ENCODE peak calls at places on chromosomes 5 and 9, in ten cellular contexts. R is heart left ventricle; I is neuronal stem cell; L is naive thymus-derived CD4-positive, alpha-beta T cell; S is cardiac fibroblast; D is A549; O is mammary epithelial cell; W is WERI-Rb-1; K is pancreas; U is neural progenitor cell. F is an unnamed sample.

GRCh38 chr5:33440482-33441240 is at the start of gene TARS1:
- DNase-seq in R (peak), I (peak), L (peak), S (peak), D (peak), O (peak), W (peak), K (peak), U (peak), F (peak)

GRCh38 chr9:91710148-91710547 is 239.9 kb downstream of the ROR2 start:
- DNase-seq in R (no peak), I (no peak), L (no peak), S (no peak), D (no peak), O (no peak), W (no peak), K (no peak), U (no peak), F (no peak)

GRCh38 chr5:170571331-170571731 is 67.5 kb downstream of the KCNIP1 start:
- DNase-seq in R (no peak), I (no peak), L (no peak), S (peak), D (peak), O (no peak), W (no peak), K (no peak), U (no peak), F (no peak)

GRCh38 chr9:99922711-99923030 is 16.2 kb downstream of the STX17 start:
- DNase-seq in R (no peak), I (no peak), L (no peak), S (no peak), D (no peak), O (no peak), W (no peak), K (no peak), U (no peak), F (no peak)

GRCh38 chr9:15485836-15486678 is 24.7 kb downstream of the PSIP1 start:
- DNase-seq in R (no peak), I (no peak), L (peak), S (peak), D (peak), O (peak), W (no peak), K (no peak), U (peak), F (no peak)

GRCh38 chr9:107905313-107906027 is 415.9 kb upstream of the KLF4 start:
- DNase-seq in R (peak), I (no peak), L (no peak), S (no peak), D (no peak), O (no peak), W (no peak), K (no peak), U (no peak), F (no peak)

GRCh38 chr5:176371621-176372539 is 6.6 kb downstream of the ARL10 start:
- DNase-seq in R (no peak), I (no peak), L (no peak), S (peak), D (no peak), O (peak), W (no peak), K (no peak), U (no peak), F (peak)

GRCh38 chr9:33718987-33719386 is 76.4 kb upstream of the PRSS3 start:
- DNase-seq in R (peak), I (no peak), L (no peak), S (peak), D (no peak), O (no peak), W (no peak), K (no peak), U (no peak), F (no peak)

GRCh38 chr5:173572431-173573125 is 43.9 kb downstream of the BOD1 start:
- DNase-seq in R (no peak), I (no peak), L (no peak), S (no peak), D (no peak), O (no peak), W (no peak), K (no peak), U (no peak), F (no peak)

GRCh38 chr9:134099123-134099761 is 31.4 kb upstream of the BRD3 start:
- DNase-seq in R (no peak), I (no peak), L (peak), S (peak), D (peak), O (peak), W (peak), K (peak), U (peak), F (peak)

GRCh38 chr5:30574761-30575160 is 618.7 kb upstream of the CDH6 start:
- DNase-seq in R (no peak), I (no peak), L (no peak), S (peak), D (no peak), O (no peak), W (no peak), K (no peak), U (no peak), F (no peak)

GRCh38 chr9:115109486-115109885 is 8.5 kb downstream of the TNC start:
- DNase-seq in R (no peak), I (no peak), L (no peak), S (peak), D (peak), O (peak), W (no peak), K (no peak), U (no peak), F (no peak)

GRCh38 chr5:111043712-111044506 is 27.6 kb upstream of the TSLP start:
- DNase-seq in R (no peak), I (no peak), L (no peak), S (peak), D (no peak), O (peak), W (no peak), K (no peak), U (peak), F (peak)

GRCh38 chr9:12708562-12709298 is 15.5 kb downstream of the TYRP1 start:
- DNase-seq in R (no peak), I (no peak), L (no peak), S (peak), D (peak), O (peak), W (no peak), K (no peak), U (no peak), F (no peak)

GRCh38 chr5:115068239-115069086 is 101.2 kb downstream of the TRIM36 start:
- DNase-seq in R (no peak), I (no peak), L (no peak), S (peak), D (peak), O (peak), W (no peak), K (peak), U (no peak), F (no peak)

GRCh38 chr5:82068723-82069122 is 96.9 kb downstream of the ATG10 start:
- DNase-seq in R (no peak), I (no peak), L (no peak), S (peak), D (no peak), O (no peak), W (no peak), K (no peak), U (no peak), F (no peak)

GRCh38 chr5:90294604-90295003 is 115.0 kb downstream of the CETN3 start:
- DNase-seq in R (no peak), I (no peak), L (no peak), S (peak), D (no peak), O (no peak), W (no peak), K (no peak), U (no peak), F (peak)

GRCh38 chr5:124264499-124264898 is 481.9 kb downstream of the ZNF608 start:
- DNase-seq in R (no peak), I (no peak), L (no peak), S (no peak), D (no peak), O (peak), W (no peak), K (no peak), U (peak), F (no peak)

GRCh38 chr9:72577212-72577753 is 55.9 kb downstream of the TMC1 start:
- DNase-seq in R (peak), I (no peak), L (no peak), S (peak), D (peak), O (peak), W (no peak), K (no peak), U (no peak), F (no peak)

GRCh38 chr9:37559855-37560592 is 16.2 kb downstream of the FBXO10 start:
- DNase-seq in R (no peak), I (no peak), L (no peak), S (no peak), D (no peak), O (no peak), W (no peak), K (no peak), U (no peak), F (no peak)

GRCh38 chr5:17252543-17252942 is 35.1 kb downstream of the BASP1 start:
- DNase-seq in R (no peak), I (no peak), L (no peak), S (peak), D (no peak), O (peak), W (no peak), K (no peak), U (no peak), F (no peak)

GRCh38 chr5:129904667-129905466 is 602 bp downstream of the CHSY3 start:
- DNase-seq in R (peak), I (peak), L (no peak), S (peak), D (peak), O (peak), W (peak), K (peak), U (peak), F (peak)

GRCh38 chr5:51227963-51228515 is 155.2 kb upstream of the ISL1 start:
- DNase-seq in R (no peak), I (no peak), L (no peak), S (no peak), D (no peak), O (no peak), W (no peak), K (no peak), U (peak), F (no peak)

GRCh38 chr5:62509823-62510222 is 68.8 kb upstream of the LRRC70 start:
- DNase-seq in R (no peak), I (no peak), L (no peak), S (no peak), D (no peak), O (no peak), W (no peak), K (no peak), U (no peak), F (no peak)

GRCh38 chr9:25935188-25935587 is 256.9 kb upstream of the TUSC1 start:
- DNase-seq in R (no peak), I (no peak), L (no peak), S (peak), D (no peak), O (no peak), W (no peak), K (no peak), U (no peak), F (no peak)

GRCh38 chr9:108831496-108832178 is 24.1 kb downstream of the ACTL7B start:
- DNase-seq in R (no peak), I (no peak), L (no peak), S (no peak), D (no peak), O (peak), W (no peak), K (no peak), U (no peak), F (no peak)

GRCh38 chr5:174725991-174726601 is 1.7 kb downstream of the MSX2 start:
- DNase-seq in R (no peak), I (no peak), L (no peak), S (no peak), D (no peak), O (no peak), W (no peak), K (no peak), U (peak), F (no peak)

GRCh38 chr5:167579701-167580045 is 711.8 kb upstream of the WWC1 start:
- DNase-seq in R (no peak), I (no peak), L (no peak), S (no peak), D (no peak), O (no peak), W (no peak), K (no peak), U (no peak), F (no peak)

GRCh38 chr9:75904364-75904763 is 13.9 kb downstream of the PCSK5 start:
- DNase-seq in R (no peak), I (no peak), L (no peak), S (no peak), D (no peak), O (no peak), W (no peak), K (no peak), U (no peak), F (no peak)

GRCh38 chr9:16672501-16672900 is 198.0 kb downstream of the BNC2 start:
- DNase-seq in R (no peak), I (no peak), L (no peak), S (no peak), D (no peak), O (no peak), W (no peak), K (no peak), U (no peak), F (no peak)

GRCh38 chr5:89728750-89729149 is 680.8 kb downstream of the CETN3 start:
- DNase-seq in R (peak), I (no peak), L (no peak), S (peak), D (no peak), O (no peak), W (no peak), K (peak), U (no peak), F (no peak)

GRCh38 chr9:8268881-8269280 is 469.3 kb upstream of the DMAC1 start:
- DNase-seq in R (no peak), I (no peak), L (no peak), S (no peak), D (no peak), O (no peak), W (no peak), K (peak), U (no peak), F (no peak)

GRCh38 chr9:32378496-32378895 is 5.9 kb upstream of the ACO1 start:
- DNase-seq in R (no peak), I (peak), L (peak), S (peak), D (peak), O (peak), W (peak), K (peak), U (peak), F (peak)

GRCh38 chr5:20833081-20833627 is 845.2 kb upstream of the CDH18 start:
- DNase-seq in R (no peak), I (no peak), L (no peak), S (peak), D (no peak), O (no peak), W (no peak), K (no peak), U (no peak), F (peak)

GRCh38 chr5:20832204-20833080 is 844.4 kb upstream of the CDH18 start:
- DNase-seq in R (no peak), I (no peak), L (no peak), S (peak), D (no peak), O (no peak), W (no peak), K (no peak), U (no peak), F (no peak)
- H3K4me3 ChIP-seq in R (no peak), I (no peak), L (no peak), S (no peak), D (no peak), O (no peak), W (no peak), K (no peak), U (no peak), F (no peak)

GRCh38 chr9:69637801-69638200 is 34.4 kb downstream of the APBA1 start:
- DNase-seq in R (no peak), I (no peak), L (no peak), S (peak), D (no peak), O (peak), W (no peak), K (no peak), U (no peak), F (no peak)
- H3K4me3 ChIP-seq in R (no peak), I (no peak), L (no peak), S (no peak), D (no peak), O (no peak), W (no peak), K (no peak), U (no peak), F (no peak)

DNA sequence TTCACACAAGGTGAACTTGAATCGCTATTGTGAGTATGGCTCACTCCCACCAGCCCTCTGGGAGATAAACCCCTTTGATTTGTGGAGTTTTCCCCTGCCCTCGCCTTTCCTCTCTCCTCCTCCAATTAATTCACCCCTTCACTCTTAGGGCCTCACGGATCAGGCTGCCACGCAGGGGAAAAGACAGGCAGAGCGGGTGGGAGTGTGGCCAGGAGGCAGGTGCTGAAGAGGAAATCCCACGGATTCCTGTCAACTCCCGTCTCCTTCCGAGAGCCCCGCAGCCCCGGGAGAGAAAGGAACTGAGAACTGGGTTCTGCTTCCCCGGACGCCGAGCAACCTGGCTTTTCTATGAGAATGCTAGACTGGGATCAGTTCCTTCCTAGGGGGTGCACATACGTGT is 314.6 kb upstream of the TLE4 start:
- DNase-seq in R (no peak), I (no peak), L (no peak), S (no peak), D (no peak), O (no peak), W (peak), K (no peak), U (peak), F (no peak)
- H3K4me3 ChIP-seq in R (no peak), I (no peak), L (no peak), S (no peak), D (no peak), O (no peak), W (peak), K (no peak), U (no peak), F (no peak)

DNA sequence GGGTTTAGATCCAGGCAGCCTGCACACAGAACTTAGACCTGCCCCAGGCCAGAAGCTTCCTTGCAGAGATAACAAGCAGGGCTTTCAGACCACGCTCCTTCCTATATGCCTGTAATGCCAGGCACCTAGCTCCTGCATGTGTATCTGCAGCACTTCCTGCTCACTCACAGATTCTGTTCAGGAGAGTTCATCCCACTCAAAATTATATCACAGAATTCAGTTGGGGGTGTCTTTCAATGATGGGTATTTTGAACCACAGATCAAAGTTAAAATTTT is 105.8 kb downstream of the SGCD start:
- DNase-seq in R (no peak), I (no peak), L (no peak), S (no peak), D (no peak), O (no peak), W (no peak), K (no peak), U (no peak), F (no peak)
- H3K4me3 ChIP-seq in R (no peak), I (no peak), L (no peak), S (no peak), D (no peak), O (no peak), W (no peak), K (no peak), U (no peak), F (no peak)

GRCh38 chr9:113990975-113991471 is 87.1 kb downstream of the AMBP start:
- DNase-seq in R (no peak), I (no peak), L (no peak), S (no peak), D (no peak), O (no peak), W (no peak), K (no peak), U (no peak), F (no peak)
- H3K4me3 ChIP-seq in R (no peak), I (no peak), L (no peak), S (no peak), D (no peak), O (no peak), W (no peak), K (no peak), U (no peak), F (no peak)

GRCh38 chr5:119270955-119271757 is 84.7 kb upstream of the TNFAIP8 start:
- DNase-seq in R (no peak), I (no peak), L (no peak), S (no peak), D (no peak), O (no peak), W (no peak), K (peak), U (no peak), F (no peak)
- H3K4me3 ChIP-seq in R (no peak), I (no peak), L (peak), S (no peak), D (no peak), O (no peak), W (no peak), K (no peak), U (no peak), F (no peak)

GRCh38 chr9:129079829-129080228 is 1.1 kb upstream of the DOLPP1 start:
- DNase-seq in R (no peak), I (no peak), L (no peak), S (no peak), D (no peak), O (no peak), W (no peak), K (no peak), U (peak), F (peak)
- H3K4me3 ChIP-seq in R (no peak), I (peak), L (peak), S (no peak), D (peak), O (peak), W (no peak), K (no peak), U (peak), F (peak)

F was measured in H7.